ENCODE peak calls at places on chromosomes 7 and 10, in ten cellular contexts. T is GM23338, B is foreskin fibroblast, O is cardiac fibroblast, S is thoracic aorta, C is H1, E is GM12878, A is adrenal gland, Q is coronary artery, Z is transverse colon. G is an unnamed sample.
A peak's percentile ranks its signal among the peaks of the same experiment; 100 is the strongest.

GRCh38 chr10:35447693-35448407 is 111.5 kb downstream of the CCNY start:
- DNase-seq in S (no peak), O (peak; percentile 90), C (no peak), B (peak; percentile 60), T (peak; percentile 53), Q (no peak), A (peak; percentile 52), E (no peak), Z (peak; percentile 35), G (no peak)

GRCh38 chr10:79390551-79391229 is 43.4 kb downstream of the PPIF start:
- DNase-seq in Q (peak; percentile 69), Z (peak; percentile 28), S (peak; percentile 1), O (no peak), C (peak; percentile 40), E (no peak), T (no peak), B (peak; percentile 2), A (no peak), G (peak; percentile 62)

GRCh38 chr7:55019691-55020480 is 1.1 kb downstream of the EGFR start:
- DNase-seq in Q (peak; percentile 77), A (peak; percentile 49), S (no peak), C (peak; percentile 61), Z (peak; percentile 46), E (no peak), T (peak; percentile 55), B (peak; percentile 54), O (peak; percentile 22), G (no peak)

GRCh38 chr10:129704786-129705525 is 237.9 kb downstream of the MGMT start:
- DNase-seq in Q (no peak), B (peak; percentile 7), E (no peak), O (no peak), A (no peak), S (no peak), T (no peak), Z (no peak), C (no peak), G (no peak)

GRCh38 chr7:55405856-55406541 is 40.9 kb downstream of the LANCL2 start:
- DNase-seq in C (no peak), S (no peak), T (no peak), A (no peak), E (no peak), O (no peak), Z (peak; percentile 26), B (no peak), Q (no peak), G (no peak)

GRCh38 chr7:6536899-6537298 is 14.4 kb downstream of the GRID2IP start:
- DNase-seq in O (peak; percentile 34), B (no peak), Z (no peak), A (no peak), T (peak; percentile 94), S (no peak), C (peak; percentile 81), E (no peak), Q (no peak), G (no peak)

GRCh38 chr10:63901228-63901627 is 380.0 kb downstream of the REEP3 start:
- DNase-seq in C (peak; percentile 58), S (no peak), Q (no peak), A (no peak), E (no peak), B (no peak), Z (no peak), T (peak; percentile 64), O (no peak), G (no peak)

GRCh38 chr7:143130541-143130940 is 1.3 kb upstream of the PIP start:
- DNase-seq in O (no peak), E (no peak), Q (no peak), Z (no peak), C (no peak), S (no peak), A (no peak), B (no peak), T (no peak), G (no peak)

DNA sequence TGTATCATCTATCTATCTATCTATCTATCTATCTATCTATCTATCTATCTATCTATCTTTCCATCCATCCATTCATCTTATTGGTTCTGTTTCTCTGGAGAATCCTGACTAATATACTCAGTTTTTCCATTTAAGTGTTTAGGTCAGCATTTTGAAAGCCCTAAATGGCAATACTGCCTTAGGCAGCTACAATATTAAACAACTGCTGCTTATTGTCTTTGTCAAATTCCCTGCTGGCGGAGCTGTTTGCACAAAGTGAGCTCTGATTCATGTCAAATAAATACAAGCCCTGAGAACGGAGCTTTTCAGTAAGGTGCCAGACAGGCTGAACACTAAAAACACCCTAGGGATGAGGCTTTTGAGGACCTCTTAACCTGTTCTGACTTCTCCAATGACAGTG is 7.1 kb upstream of the KLHL7 start:
- DNase-seq in E (no peak), C (no peak), A (no peak), S (no peak), T (no peak), O (no peak), B (no peak), Z (no peak), Q (no peak), G (no peak)
- TF ChIP-seq CTCF in E (no peak), C (no peak), A (no peak), S (no peak), T (no peak), O (no peak), B (no peak), Z (no peak), Q (no peak), G (no peak)

GRCh38 chr10:88890681-88891371 is 10.8 kb downstream of the STAMBPL1 start:
- DNase-seq in Q (no peak), E (no peak), Z (no peak), S (no peak), C (no peak), B (peak; percentile 37), O (no peak), A (no peak), T (no peak), G (no peak)

GRCh38 chr10:88881922-88882645 is 2.0 kb downstream of the STAMBPL1 start:
- DNase-seq in B (peak; percentile 28), S (no peak), Q (no peak), E (no peak), O (no peak), C (no peak), Z (no peak), A (no peak), T (no peak), G (no peak)

GRCh38 chr10:88889559-88890337 is 9.7 kb downstream of the STAMBPL1 start:
- DNase-seq in Q (no peak), A (no peak), Z (no peak), C (no peak), E (no peak), T (no peak), B (no peak), O (no peak), S (no peak), G (no peak)

GRCh38 chr10:88883443-88883799 is 3.4 kb downstream of the STAMBPL1 start:
- DNase-seq in T (no peak), E (no peak), B (no peak), C (no peak), A (no peak), Z (no peak), O (no peak), Q (no peak), S (no peak), G (no peak)

GRCh38 chr10:88886557-88886956 is 6.5 kb downstream of the STAMBPL1 start:
- DNase-seq in O (no peak), E (no peak), S (no peak), C (no peak), Z (no peak), T (no peak), A (no peak), Q (no peak), B (peak; percentile 35), G (no peak)
- H3K4me3 ChIP-seq in O (no peak overlapping the region), E (peak overlapping the region; percentile 55), S (no peak overlapping the region), C (no peak overlapping the region), Z (no peak overlapping the region), T (no peak overlapping the region), A (no peak overlapping the region), Q (no peak overlapping the region), B (no peak overlapping the region), G (no peak overlapping the region)

DNA sequence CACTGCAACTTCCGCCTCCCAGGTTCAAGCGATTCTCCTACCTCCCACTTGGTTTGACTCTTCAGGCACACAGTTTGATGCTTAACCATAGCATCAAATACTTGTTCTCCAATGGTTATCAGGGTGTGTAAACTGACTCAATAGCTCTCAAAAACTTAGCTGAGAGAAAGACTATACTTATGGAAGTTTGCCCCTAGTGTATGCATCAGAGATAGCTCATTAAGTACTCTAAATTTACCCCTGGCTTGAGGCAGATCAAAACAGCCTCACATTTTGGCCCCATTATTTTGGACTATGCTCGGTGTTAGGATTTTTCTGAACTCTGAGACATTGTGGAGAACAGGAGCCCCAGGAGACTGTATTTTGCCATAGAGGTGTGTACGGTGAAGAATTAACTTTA is 40.8 kb upstream of the SLC35B4 start:
- DNase-seq in Z (no peak), O (no peak), A (no peak), C (no peak), S (no peak), T (peak; percentile 23), E (no peak), Q (no peak), B (no peak), G (no peak)
- TF ChIP-seq CTCF in Z (no peak), O (no peak), A (no peak), C (no peak), S (no peak), T (peak; percentile 21), E (no peak), Q (no peak), B (peak; percentile 4), G (no peak)

GRCh38 chr10:69088801-69089501 is 1.0 kb downstream of the SRGN start:
- DNase-seq in Z (no peak), Q (no peak), S (no peak), A (no peak), B (no peak), E (peak; percentile 61), T (no peak), C (no peak), O (peak; percentile 85), G (no peak)

GRCh38 chr10:69090687-69091450 is 3.0 kb downstream of the SRGN start:
- DNase-seq in C (no peak), A (no peak), E (no peak), O (no peak), T (no peak), Z (no peak), Q (no peak), B (peak; percentile 18), S (no peak), G (no peak)

GRCh38 chr10:69087600-69088470 is at the start of gene SRGN:
- DNase-seq in A (peak; percentile 78), S (peak; percentile 82), Q (peak; percentile 84), O (peak; percentile 98), Z (peak; percentile 81), B (peak; percentile 61), E (peak; percentile 97), C (no peak), T (no peak), G (peak; percentile 84)

GRCh38 chr10:69088471-69088769 is 517 bp downstream of the SRGN start:
- DNase-seq in C (no peak), Z (no peak), O (peak; percentile 44), S (no peak), A (no peak), Q (no peak), E (no peak), T (no peak), B (no peak), G (no peak)

DNA sequence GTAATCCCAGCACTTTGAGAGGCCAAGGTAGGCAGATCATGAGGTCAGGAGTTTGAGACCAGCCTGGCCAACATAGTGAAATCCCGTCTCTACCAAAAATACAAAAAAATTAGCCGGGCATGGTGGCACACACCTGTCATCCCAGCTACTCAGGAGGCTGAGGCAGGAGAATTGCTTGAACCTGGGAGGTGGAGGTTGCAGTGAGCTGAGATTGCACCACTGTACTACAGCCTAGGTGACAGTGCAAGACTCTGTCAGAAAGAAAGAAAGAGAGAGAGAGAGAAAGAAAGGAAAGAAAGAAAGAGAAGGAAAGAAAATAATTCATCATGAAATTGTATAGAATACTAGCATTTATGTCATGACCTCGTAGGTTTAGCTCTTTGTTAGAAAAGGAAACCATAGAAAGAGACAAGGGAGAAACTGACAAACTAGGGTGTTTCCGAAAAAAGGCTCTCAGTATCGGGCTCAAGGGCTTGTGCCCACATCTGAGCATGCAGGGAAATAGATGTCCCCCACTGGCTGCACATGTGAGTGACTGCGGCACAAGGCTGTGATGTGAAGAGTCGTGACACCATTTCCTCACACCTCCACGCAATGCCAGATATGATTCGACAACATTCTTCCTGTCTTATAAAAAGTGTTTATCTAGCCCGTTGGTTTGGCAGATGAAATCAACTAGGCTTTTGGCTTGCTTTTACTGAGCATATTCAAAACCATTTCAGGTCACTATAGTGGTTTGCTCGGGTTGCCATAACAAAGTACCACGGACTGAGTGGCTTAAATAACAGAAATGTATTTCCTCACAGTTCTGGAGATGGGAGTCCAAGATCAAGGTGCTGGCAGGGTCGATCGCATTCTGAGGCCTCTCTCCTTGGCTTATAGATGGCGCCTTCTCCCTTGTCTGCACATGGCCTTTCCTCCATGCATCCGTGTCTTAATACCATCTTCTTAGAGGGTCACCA is 2.0 kb downstream of the SRGN start:
- DNase-seq in B (no peak), S (no peak), Z (peak; percentile 61), O (peak; percentile 76), Q (no peak), C (no peak), A (no peak), T (no peak), E (peak; percentile 65), G (peak; percentile 46)
- H3K4me3 ChIP-seq in B (no peak overlapping the region), S (peak overlapping the region; percentile 79), Z (peak overlapping the region; percentile 8), O (peak overlapping the region; percentile 62), Q (peak overlapping the region; percentile 68), C (no peak overlapping the region), A (no peak overlapping the region), T (no peak overlapping the region), E (peak overlapping the region; percentile 73), G (peak overlapping the region; percentile 33)